ENCODE peak calls at places on chromosomes 12 and 14, in seven cellular contexts. F, C, O, R, I, B and E are unnamed samples.

GRCh38 chr12:67222302-67222701 is 46.9 kb upstream of the CAND1 start:
- DNase-seq in C (no peak), O (no peak), B (peak), I (no peak), R (peak), F (peak), E (peak)

GRCh38 chr14:101351146-101351545 is 210.1 kb upstream of the DIO3 start:
- DNase-seq in R (no peak), I (no peak), F (no peak), B (no peak), C (no peak), O (no peak), E (no peak)

GRCh38 chr14:34837801-34838322 is 37.3 kb downstream of the BAZ1A start:
- DNase-seq in O (no peak), B (no peak), R (peak), I (no peak), C (no peak), F (no peak), E (no peak)

GRCh38 chr14:58488550-58488949 is 61.0 kb downstream of the KIAA0586 start:
- DNase-seq in O (no peak), C (no peak), B (peak), R (peak), I (no peak), F (peak), E (no peak)

GRCh38 chr12:5078423-5078822 is 34.7 kb downstream of the KCNA5 start:
- DNase-seq in B (no peak), I (peak), R (no peak), C (peak), F (no peak), O (no peak), E (no peak)

GRCh38 chr12:87812030-87812429 is 217.2 kb downstream of the C12orf50 start:
- DNase-seq in B (no peak), I (no peak), O (no peak), C (no peak), F (no peak), R (peak), E (no peak)

GRCh38 chr14:90740946-90741681 is 75.1 kb downstream of the TTC7B start:
- DNase-seq in B (no peak), I (no peak), C (no peak), R (no peak), O (no peak), F (no peak), E (no peak)

GRCh38 chr12:107607464-107608392 is 77.9 kb upstream of the PWP1 start:
- DNase-seq in R (peak), I (peak), B (peak), O (peak), C (peak), F (peak), E (peak)

GRCh38 chr12:119512772-119513497 is 80.6 kb upstream of the TMEM233 start:
- DNase-seq in B (no peak), R (peak), F (peak), C (no peak), I (peak), O (no peak), E (no peak)

GRCh38 chr12:124498178-124498869 is 69.1 kb downstream of the NCOR2 start:
- DNase-seq in B (peak), C (no peak), R (peak), F (no peak), O (no peak), I (no peak), E (no peak)

GRCh38 chr14:105839425-105840265 is 313.3 kb downstream of the TMEM121 start:
- DNase-seq in I (no peak), C (peak), O (no peak), R (no peak), B (no peak), F (no peak), E (no peak)